ENCODE peak calls at places on chromosomes 3 and 15, in ten cellular contexts. One of them, this sample, is unnamed.
A peak's percentile ranks its signal among the peaks of the same experiment; 100 is the strongest.

GRCh38 chr15:101490922-101491738 is 1.6 kb upstream of the PCSK6 start:
- DNase-seq in activated effector memory CD4-positive, alpha-beta T cell treated with Interleukin-2 at 50 U/mL for 16 hours: no peak
- DNase-seq in posterior vena cava: peak; percentile 59
- DNase-seq in NCI-H774: no peak
- DNase-seq in Panc1: no peak
- DNase-seq in activated CD8-positive, alpha-beta T cell treated with anti-CD3 and anti-CD28 coated beads for 36 hours: no peak
- DNase-seq in SJSA1: peak; percentile 40
- DNase-seq in endothelial cell: no peak
- DNase-seq in hepatic stellate cell: no peak
- DNase-seq in effector CD4-positive, alpha-beta T cell: no peak
- DNase-seq in this sample: no peak

GRCh38 chr3:119395923-119396358 is 67.5 kb downstream of the TMEM39A start:
- DNase-seq in posterior vena cava: no peak
- DNase-seq in activated CD8-positive, alpha-beta T cell treated with anti-CD3 and anti-CD28 coated beads for 36 hours: no peak
- DNase-seq in SJSA1: no peak
- DNase-seq in activated effector memory CD4-positive, alpha-beta T cell treated with Interleukin-2 at 50 U/mL for 16 hours: no peak
- DNase-seq in endothelial cell: no peak
- DNase-seq in Panc1: no peak
- DNase-seq in hepatic stellate cell: no peak
- DNase-seq in NCI-H774: no peak
- DNase-seq in effector CD4-positive, alpha-beta T cell: no peak
- DNase-seq in this sample: no peak

GRCh38 chr3:8488877-8489865 is 12.5 kb upstream of the LMCD1 start:
- DNase-seq in posterior vena cava: no peak
- DNase-seq in activated effector memory CD4-positive, alpha-beta T cell treated with Interleukin-2 at 50 U/mL for 16 hours: no peak
- DNase-seq in hepatic stellate cell: no peak
- DNase-seq in NCI-H774: no peak
- DNase-seq in SJSA1: no peak
- DNase-seq in endothelial cell: no peak
- DNase-seq in Panc1: no peak
- DNase-seq in effector CD4-positive, alpha-beta T cell: no peak
- DNase-seq in activated CD8-positive, alpha-beta T cell treated with anti-CD3 and anti-CD28 coated beads for 36 hours: no peak
- DNase-seq in this sample: no peak

GRCh38 chr3:45479627-45480026 is 91.3 kb downstream of the LARS2 start:
- DNase-seq in SJSA1: peak; percentile 57
- DNase-seq in effector CD4-positive, alpha-beta T cell: no peak
- DNase-seq in activated CD8-positive, alpha-beta T cell treated with anti-CD3 and anti-CD28 coated beads for 36 hours: no peak
- DNase-seq in endothelial cell: no peak
- DNase-seq in posterior vena cava: no peak
- DNase-seq in hepatic stellate cell: peak; percentile 60
- DNase-seq in NCI-H774: no peak
- DNase-seq in Panc1: no peak
- DNase-seq in activated effector memory CD4-positive, alpha-beta T cell treated with Interleukin-2 at 50 U/mL for 16 hours: no peak
- DNase-seq in this sample: no peak

GRCh38 chr15:80788536-80788935 is 9.4 kb downstream of the CEMIP start:
- DNase-seq in Panc1: no peak
- DNase-seq in SJSA1: no peak
- DNase-seq in activated CD8-positive, alpha-beta T cell treated with anti-CD3 and anti-CD28 coated beads for 36 hours: no peak
- DNase-seq in NCI-H774: no peak
- DNase-seq in endothelial cell: no peak
- DNase-seq in effector CD4-positive, alpha-beta T cell: no peak
- DNase-seq in posterior vena cava: no peak
- DNase-seq in hepatic stellate cell: no peak
- DNase-seq in activated effector memory CD4-positive, alpha-beta T cell treated with Interleukin-2 at 50 U/mL for 16 hours: no peak
- DNase-seq in this sample: no peak

GRCh38 chr3:37537914-37538691 is 323.6 kb upstream of the CTDSPL start:
- DNase-seq in activated effector memory CD4-positive, alpha-beta T cell treated with Interleukin-2 at 50 U/mL for 16 hours: no peak
- DNase-seq in Panc1: no peak
- DNase-seq in posterior vena cava: no peak
- DNase-seq in effector CD4-positive, alpha-beta T cell: no peak
- DNase-seq in SJSA1: no peak
- DNase-seq in endothelial cell: no peak
- DNase-seq in NCI-H774: no peak
- DNase-seq in activated CD8-positive, alpha-beta T cell treated with anti-CD3 and anti-CD28 coated beads for 36 hours: no peak
- DNase-seq in hepatic stellate cell: no peak
- DNase-seq in this sample: no peak

GRCh38 chr3:49747792-49748480 is 24.2 kb upstream of the GMPPB start:
- DNase-seq in Panc1: no peak
- DNase-seq in endothelial cell: no peak
- DNase-seq in NCI-H774: no peak
- DNase-seq in effector CD4-positive, alpha-beta T cell: no peak
- DNase-seq in hepatic stellate cell: no peak
- DNase-seq in activated effector memory CD4-positive, alpha-beta T cell treated with Interleukin-2 at 50 U/mL for 16 hours: no peak
- DNase-seq in activated CD8-positive, alpha-beta T cell treated with anti-CD3 and anti-CD28 coated beads for 36 hours: no peak
- DNase-seq in SJSA1: peak; percentile 41
- DNase-seq in posterior vena cava: no peak
- DNase-seq in this sample: no peak

GRCh38 chr3:156175570-156175969 is 55.2 kb downstream of the KCNAB1 start:
- DNase-seq in posterior vena cava: no peak
- DNase-seq in activated effector memory CD4-positive, alpha-beta T cell treated with Interleukin-2 at 50 U/mL for 16 hours: no peak
- DNase-seq in Panc1: no peak
- DNase-seq in activated CD8-positive, alpha-beta T cell treated with anti-CD3 and anti-CD28 coated beads for 36 hours: no peak
- DNase-seq in effector CD4-positive, alpha-beta T cell: no peak
- DNase-seq in NCI-H774: no peak
- DNase-seq in SJSA1: no peak
- DNase-seq in endothelial cell: no peak
- DNase-seq in hepatic stellate cell: no peak
- DNase-seq in this sample: no peak

GRCh38 chr15:72534522-72534921 is 60.4 kb downstream of the ARIH1 start:
- DNase-seq in SJSA1: no peak
- DNase-seq in posterior vena cava: no peak
- DNase-seq in hepatic stellate cell: no peak
- DNase-seq in Panc1: no peak
- DNase-seq in activated effector memory CD4-positive, alpha-beta T cell treated with Interleukin-2 at 50 U/mL for 16 hours: no peak
- DNase-seq in activated CD8-positive, alpha-beta T cell treated with anti-CD3 and anti-CD28 coated beads for 36 hours: peak; percentile 59
- DNase-seq in effector CD4-positive, alpha-beta T cell: peak; percentile 34
- DNase-seq in endothelial cell: no peak
- DNase-seq in NCI-H774: no peak
- DNase-seq in this sample: no peak

This sample was measured in kidney.